ENCODE peak calls at places on chromosomes 3 and 15, in seven cellular contexts. X is activated CD8-positive, alpha-beta memory T cell treated with anti-CD3 and anti-CD28 coated beads for 1 hour; O is neuronal stem cell; J is T-helper 9 cell; M is activated CD4-positive, alpha-beta T cell treated with anti-CD3 and anti-CD28 coated beads, Interleukin-2, amount 50 U/mL, for 1 hour; V is MV-4-11; K is head of caudate nucleus. U is an unnamed sample.

GRCh38 chr15:23564798-23565394 is 578 bp upstream of the MKRN3 start:
- DNase-seq in X (no peak), O (peak), J (no peak), M (no peak), V (peak), K (no peak), U (no peak)

GRCh38 chr3:5051772-5052171 is 70.3 kb upstream of the ARL8B start:
- DNase-seq in X (no peak), O (no peak), J (no peak), M (no peak), V (peak), K (no peak), U (no peak)

GRCh38 chr3:25508901-25509300 is 80.8 kb downstream of the RARB start:
- DNase-seq in X (no peak), O (no peak), J (no peak), M (no peak), V (no peak), K (no peak), U (no peak)

GRCh38 chr3:10515884-10516495 is 10.6 kb upstream of the ATP2B2 start:
- DNase-seq in X (no peak), O (no peak), J (no peak), M (no peak), V (no peak), K (no peak), U (no peak)

GRCh38 chr3:44055951-44056350 is 185.7 kb upstream of the TOPAZ1 start:
- DNase-seq in X (no peak), O (no peak), J (no peak), M (no peak), V (no peak), K (no peak), U (no peak)

GRCh38 chr15:90315276-90315982 is 36.7 kb upstream of the ZNF774 start:
- DNase-seq in X (no peak), O (no peak), J (no peak), M (no peak), V (no peak), K (peak), U (no peak)

GRCh38 chr3:129015388-129016105 is 14.4 kb downstream of the EFCC1 start:
- DNase-seq in X (no peak), O (no peak), J (peak), M (peak), V (no peak), K (no peak), U (no peak)

GRCh38 chr3:178063475-178063874 is 472.8 kb upstream of the KCNMB2 start:
- DNase-seq in X (no peak), O (no peak), J (no peak), M (no peak), V (peak), K (no peak), U (no peak)

U was measured in glutamatergic neuron.